ENCODE peak calls at places on chromosomes 6 and 20, in seven cellular contexts. G is RWPE1, S is AG08395, Q is NCI-H1417, J is NT2/D1, W is mesothelial cell of epicardium, N is astrocyte. F is an unnamed sample.

GRCh38 chr6:7706269-7706668 is 19.6 kb upstream of the BMP6 start:
- DNase-seq in G (no peak), N (no peak), S (no peak), Q (no peak), J (no peak), W (no peak), F (no peak)

GRCh38 chr20:47196091-47197081 is 160.1 kb downstream of the ZMYND8 start:
- DNase-seq in S (peak; percentile 75), N (peak; percentile 21), Q (peak; percentile 73), G (peak; percentile 89), W (peak; percentile 49), J (peak; percentile 55), F (no peak)

GRCh38 chr20:16212790-16213189 is 360.5 kb downstream of the KIF16B start:
- DNase-seq in J (no peak), S (no peak), W (no peak), N (no peak), G (no peak), Q (no peak), F (no peak)

GRCh38 chr6:53139841-53140413 is 8.7 kb downstream of the GCM1 start:
- DNase-seq in J (no peak), W (no peak), G (no peak), N (no peak), S (no peak), Q (no peak), F (no peak)

GRCh38 chr6:110878751-110879539 is 4.4 kb downstream of the AMD1 start:
- DNase-seq in W (no peak), G (no peak), Q (no peak), J (no peak), S (peak; percentile 24), N (no peak), F (no peak)

GRCh38 chr6:134080171-134080795 is 27.9 kb upstream of the SLC2A12 start:
- DNase-seq in W (no peak), J (no peak), Q (peak; percentile 87), G (peak; percentile 11), S (no peak), N (peak; percentile 64), F (no peak)

GRCh38 chr6:42744351-42744890 is 1.5 kb downstream of the TBCC start:
- DNase-seq in Q (no peak), S (no peak), N (no peak), J (no peak), G (no peak), W (no peak), F (no peak)

GRCh38 chr6:169776379-169776778 is 25.0 kb downstream of the ERMARD start:
- DNase-seq in J (no peak), N (no peak), Q (no peak), G (no peak), S (no peak), W (no peak), F (no peak)

GRCh38 chr6:131009790-131010189 is 53.3 kb downstream of the EPB41L2 start:
- DNase-seq in J (no peak), G (no peak), Q (no peak), N (no peak), W (no peak), S (no peak), F (no peak)

GRCh38 chr6:97469451-97469850 is 186.4 kb upstream of the MMS22L start:
- DNase-seq in Q (no peak), J (no peak), N (no peak), G (no peak), S (no peak), W (no peak), F (no peak)

GRCh38 chr6:84554069-84554468 is 210.3 kb downstream of the TBX18 start:
- DNase-seq in W (no peak), S (peak; percentile 44), Q (no peak), G (no peak), J (no peak), N (no peak), F (no peak)

GRCh38 chr20:2320813-2321658 is 25.2 kb downstream of the TGM3 start:
- DNase-seq in Q (peak; percentile 30), W (no peak), G (no peak), N (no peak), S (no peak), J (no peak), F (no peak)

GRCh38 chr6:24824142-24824755 is 25.5 kb upstream of the ARMH2 start:
- DNase-seq in S (no peak), J (no peak), W (no peak), G (no peak), Q (peak; percentile 49), N (no peak), F (no peak)

GRCh38 chr20:61486198-61486597 is 234.1 kb downstream of the CDH4 start:
- DNase-seq in W (no peak), S (no peak), N (no peak), J (no peak), G (no peak), Q (no peak), F (no peak)

GRCh38 chr6:32107447-32107846 is 1.7 kb downstream of the TNXB start:
- DNase-seq in Q (no peak), N (no peak), G (no peak), J (no peak), W (no peak), S (no peak), F (no peak)